ENCODE peak calls at places on chromosomes 16 and 17, in eight cellular contexts. T is dorsolateral prefrontal cortex, I is bronchial epithelial cell, W is activated T-cell treated with anti-CD3 and anti-CD28 coated beads for 48 hours, K is IMR-90, X is kidney glomerular epithelial cell, M is Ammon's horn, J is skeletal muscle cell. D is an unnamed sample.

GRCh38 chr17:14355556-14355955 is 54.7 kb downstream of the HS3ST3B1 start:
- DNase-seq in T (no peak), I (no peak), W (no peak), K (no peak), X (no peak), M (no peak), J (no peak), D (no peak)

GRCh38 chr16:5977329-5977728 is 879.7 kb upstream of the EEF2KMT start:
- DNase-seq in T (no peak), I (no peak), W (no peak), K (no peak), X (no peak), M (no peak), J (no peak), D (no peak)

GRCh38 chr17:78995022-78995760 is 14.4 kb downstream of the CANT1 start:
- DNase-seq in T (no peak), I (no peak), W (no peak), K (no peak), X (no peak), M (no peak), J (no peak), D (peak)

GRCh38 chr16:85652431-85653221 is 36.1 kb downstream of the GINS2 start:
- DNase-seq in T (peak), I (peak), W (no peak), K (peak), X (peak), M (peak), J (no peak), D (no peak)

GRCh38 chr17:44599298-44600175 is 42.3 kb downstream of the FZD2 start:
- DNase-seq in T (no peak), I (peak), W (no peak), K (peak), X (peak), M (peak), J (peak), D (no peak)

GRCh38 chr17:39239640-39240314 is 14.0 kb upstream of the STAC2 start:
- DNase-seq in T (no peak), I (peak), W (peak), K (no peak), X (no peak), M (no peak), J (no peak), D (no peak)

GRCh38 chr16:67265834-67266233 is 13.5 kb upstream of the PLEKHG4 start:
- DNase-seq in T (no peak), I (no peak), W (no peak), K (no peak), X (no peak), M (no peak), J (no peak), D (no peak)

GRCh38 chr17:58329035-58329807 is 626 bp upstream of the TSPOAP1 start:
- DNase-seq in T (no peak), I (no peak), W (peak), K (no peak), X (no peak), M (peak), J (no peak), D (peak)

GRCh38 chr16:69532761-69533459 is 32.9 kb upstream of the NFAT5 start:
- DNase-seq in T (no peak), I (no peak), W (no peak), K (no peak), X (no peak), M (no peak), J (no peak), D (no peak)

GRCh38 chr17:31274252-31274651 is 22.8 kb downstream of the OMG start:
- DNase-seq in T (no peak), I (peak), W (no peak), K (peak), X (no peak), M (peak), J (peak), D (no peak)

D was measured in 8988T.